ENCODE peak calls at places on chromosomes 3 and 15, in nine cellular contexts. W, V, B, O, D, Y, H, G and R are unnamed samples.

GRCh38 chr3:28210968-28211713 is 30.3 kb upstream of the CMC1 start:
- DNase-seq in W (no peak), V (no peak), B (no peak), O (no peak), D (no peak), Y (no peak), H (no peak), G (no peak), R (no peak)

GRCh38 chr15:70013647-70014310 is 83.9 kb downstream of the TLE3 start:
- DNase-seq in W (no peak), V (no peak), B (no peak), O (no peak), D (no peak), Y (no peak), H (no peak), G (no peak), R (no peak)

GRCh38 chr3:143988306-143988705 is 16.7 kb downstream of the DIPK2A start:
- DNase-seq in W (no peak), V (no peak), B (no peak), O (no peak), D (no peak), Y (no peak), H (no peak), G (no peak), R (no peak)

GRCh38 chr15:90194655-90195054 is 6.5 kb upstream of the SEMA4B start:
- DNase-seq in W (no peak), V (no peak), B (no peak), O (no peak), D (no peak), Y (no peak), H (no peak), G (no peak), R (no peak)

GRCh38 chr15:49815937-49816336 is 195.1 kb downstream of the DTWD1 start:
- DNase-seq in W (no peak), V (peak), B (no peak), O (no peak), D (no peak), Y (peak), H (no peak), G (no peak), R (peak)

GRCh38 chr3:56303508-56303907 is 164.8 kb downstream of the ERC2 start:
- DNase-seq in W (peak), V (peak), B (no peak), O (no peak), D (no peak), Y (peak), H (peak), G (no peak), R (peak)

GRCh38 chr3:127396473-127396872 is 108.6 kb upstream of the PRR20G start:
- DNase-seq in W (no peak), V (no peak), B (no peak), O (no peak), D (no peak), Y (no peak), H (no peak), G (peak), R (no peak)

GRCh38 chr15:98123834-98124233 is 163.3 kb downstream of the ARRDC4 start:
- DNase-seq in W (no peak), V (peak), B (no peak), O (no peak), D (no peak), Y (no peak), H (no peak), G (no peak), R (no peak)

GRCh38 chr3:9912294-9912935 is 4.5 kb upstream of the IL17RC start:
- DNase-seq in W (no peak), V (peak), B (no peak), O (no peak), D (no peak), Y (peak), H (no peak), G (no peak), R (peak)

GRCh38 chr3:173932624-173933023 is 535.1 kb downstream of the NLGN1 start:
- DNase-seq in W (no peak), V (peak), B (no peak), O (no peak), D (no peak), Y (peak), H (no peak), G (no peak), R (peak)

GRCh38 chr15:40065166-40065565 is 26.2 kb upstream of the SRP14 start:
- DNase-seq in W (no peak), V (no peak), B (no peak), O (no peak), D (no peak), Y (no peak), H (no peak), G (peak), R (no peak)

GRCh38 chr3:9721015-9721697 is 10.4 kb upstream of the BRPF1 start:
- DNase-seq in W (no peak), V (peak), B (no peak), O (no peak), D (no peak), Y (peak), H (no peak), G (no peak), R (peak)

GRCh38 chr15:77493324-77493907 is 72.7 kb downstream of the HMG20A start:
- DNase-seq in W (peak), V (peak), B (no peak), O (no peak), D (no peak), Y (no peak), H (no peak), G (no peak), R (peak)

GRCh38 chr3:111012388-111013248 is 59.0 kb upstream of the NECTIN3 start:
- DNase-seq in W (no peak), V (peak), B (no peak), O (no peak), D (no peak), Y (no peak), H (no peak), G (no peak), R (peak)

GRCh38 chr15:40029979-40030893 is 8.7 kb downstream of the SRP14 start:
- DNase-seq in W (no peak), V (peak), B (no peak), O (no peak), D (no peak), Y (no peak), H (no peak), G (no peak), R (peak)

GRCh38 chr3:31546152-31546551 is 13.4 kb downstream of the STT3B start:
- DNase-seq in W (no peak), V (peak), B (no peak), O (no peak), D (no peak), Y (no peak), H (no peak), G (no peak), R (peak)

GRCh38 chr3:195177432-195178123 is 93.4 kb downstream of the XXYLT1 start:
- DNase-seq in W (no peak), V (no peak), B (no peak), O (no peak), D (no peak), Y (no peak), H (no peak), G (peak), R (no peak)

GRCh38 chr15:95712785-95713184 is 617.7 kb upstream of the NR2F2 start:
- DNase-seq in W (no peak), V (peak), B (no peak), O (no peak), D (no peak), Y (peak), H (no peak), G (no peak), R (no peak)

GRCh38 chr15:69034352-69034751 is 19.9 kb downstream of the NOX5 start:
- DNase-seq in W (no peak), V (peak), B (no peak), O (no peak), D (no peak), Y (peak), H (no peak), G (no peak), R (peak)

GRCh38 chr3:185272051-185272450 is 18.2 kb upstream of the EHHADH start:
- DNase-seq in W (no peak), V (no peak), B (no peak), O (no peak), D (no peak), Y (no peak), H (no peak), G (no peak), R (peak)

GRCh38 chr3:122930371-122930997 is 97.1 kb downstream of the SEMA5B start:
- DNase-seq in W (no peak), V (no peak), B (no peak), O (no peak), D (no peak), Y (no peak), H (no peak), G (no peak), R (no peak)

GRCh38 chr3:183099838-183100204 is 525 bp upstream of the MCCC1 start:
- DNase-seq in W (no peak), V (no peak), B (no peak), O (no peak), D (no peak), Y (no peak), H (no peak), G (no peak), R (no peak)

GRCh38 chr15:56215769-56216168 is 27.9 kb downstream of the RFX7 start:
- DNase-seq in W (no peak), V (no peak), B (no peak), O (no peak), D (no peak), Y (no peak), H (no peak), G (no peak), R (peak)

GRCh38 chr3:170410428-170411029 is 8.1 kb upstream of the CLDN11 start:
- DNase-seq in W (peak), V (peak), B (no peak), O (no peak), D (no peak), Y (no peak), H (no peak), G (no peak), R (peak)

GRCh38 chr3:197392961-197393360 is 94.5 kb upstream of the DLG1 start:
- DNase-seq in W (no peak), V (peak), B (no peak), O (no peak), D (no peak), Y (no peak), H (no peak), G (no peak), R (no peak)

GRCh38 chr3:187315872-187316271 is 24.3 kb upstream of the MASP1 start:
- DNase-seq in W (no peak), V (peak), B (no peak), O (no peak), D (no peak), Y (no peak), H (no peak), G (no peak), R (no peak)

GRCh38 chr15:82646250-82647044 is 716 bp downstream of the CPEB1 start:
- DNase-seq in W (no peak), V (no peak), B (no peak), O (no peak), D (no peak), Y (no peak), H (peak), G (no peak), R (no peak)

GRCh38 chr3:54476876-54477275 is 354.5 kb downstream of the CACNA2D3 start:
- DNase-seq in W (no peak), V (no peak), B (no peak), O (no peak), D (no peak), Y (no peak), H (no peak), G (no peak), R (no peak)

GRCh38 chr15:77607894-77608261 is 24.8 kb downstream of the LINGO1 start:
- DNase-seq in W (no peak), V (no peak), B (no peak), O (no peak), D (no peak), Y (no peak), H (no peak), G (no peak), R (no peak)